ENCODE peak calls at places on chromosomes 3 and 15, in five cellular contexts. J is colonic mucosa, P is cardiac fibroblast, G is A549, L is cardiac muscle cell. N is an unnamed sample.

GRCh38 chr3:173090492-173090891 is 50.5 kb downstream of the SPATA16 start:
- DNase-seq in L (peak), G (no peak), P (no peak), J (no peak), N (no peak)

GRCh38 chr3:139377378-139377777 is 12.1 kb downstream of the COPB2 start:
- DNase-seq in L (no peak), G (no peak), J (no peak), P (no peak), N (no peak)

GRCh38 chr3:58474348-58474911 is 17.5 kb upstream of the KCTD6 start:
- DNase-seq in G (no peak), P (no peak), J (no peak), L (no peak), N (no peak)

GRCh38 chr3:81452406-81452805 is 309.0 kb downstream of the GBE1 start:
- DNase-seq in L (no peak), J (no peak), G (no peak), P (no peak), N (no peak)

GRCh38 chr3:159829056-159829995 is 159.3 kb upstream of the IL12A start:
- DNase-seq in G (no peak), P (peak), L (no peak), J (peak), N (no peak)

GRCh38 chr3:12046406-12046805 is 42.2 kb downstream of the SYN2 start:
- DNase-seq in J (no peak), G (peak), P (no peak), L (no peak), N (no peak)

GRCh38 chr15:92495468-92495867 is 101.8 kb downstream of the ST8SIA2 start:
- DNase-seq in G (no peak), P (no peak), L (no peak), J (no peak), N (no peak)

GRCh38 chr3:68876112-68876713 is 56.1 kb downstream of the TAFA4 start:
- DNase-seq in J (peak), G (peak), L (peak), P (peak), N (peak)

GRCh38 chr3:171566803-171567422 is 106.7 kb upstream of the TNIK start:
- DNase-seq in J (no peak), G (peak), L (peak), P (peak), N (peak)

GRCh38 chr15:99408236-99409096 is 157.2 kb downstream of the LRRC28 start:
- DNase-seq in L (no peak), J (no peak), G (no peak), P (peak), N (peak)

GRCh38 chr3:102532901-102533300 is 98.1 kb downstream of the ZPLD1 start:
- DNase-seq in P (peak), J (no peak), G (no peak), L (no peak), N (no peak)

GRCh38 chr15:89090791-89091666 is 2.8 kb downstream of the ABHD2 start:
- DNase-seq in G (no peak), J (peak), P (peak), L (peak), N (no peak)

GRCh38 chr15:93900476-93901400 is 330.6 kb upstream of the MCTP2 start:
- DNase-seq in P (no peak), J (no peak), L (no peak), G (no peak), N (no peak)

GRCh38 chr15:29322407-29322806 is 52.8 kb upstream of the NSMCE3 start:
- DNase-seq in P (peak), J (no peak), G (no peak), L (peak), N (no peak)

GRCh38 chr3:42010530-42010929 is 48.6 kb upstream of the ULK4 start:
- DNase-seq in P (no peak), G (no peak), L (no peak), J (peak), N (no peak)

GRCh38 chr3:2873986-2874385 is 236.2 kb downstream of the IL5RA start:
- DNase-seq in P (no peak), J (no peak), L (no peak), G (no peak), N (no peak)

GRCh38 chr3:21672303-21672702 is 78.7 kb downstream of the ZNF385D start:
- DNase-seq in P (peak), G (no peak), J (no peak), L (no peak), N (peak)

DNA sequence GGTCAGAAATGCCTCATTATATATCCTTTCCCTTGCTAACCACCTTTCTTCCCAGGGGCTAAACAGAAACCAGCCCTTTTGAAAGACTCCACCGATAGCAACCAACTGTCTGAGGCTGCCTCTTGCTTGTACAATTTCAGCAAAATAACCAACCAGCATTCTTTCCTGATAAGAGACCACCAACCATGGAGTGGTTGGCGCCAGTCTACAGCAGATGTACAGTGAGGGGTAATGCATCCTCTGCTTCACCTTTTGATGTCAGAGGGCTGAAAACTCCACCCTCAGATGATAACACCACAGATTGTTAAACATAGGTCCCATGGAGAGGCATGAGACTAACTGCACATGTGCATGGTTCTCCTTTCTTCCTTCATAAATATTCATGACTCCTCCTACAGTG is 48.5 kb downstream of the GABRB3 start:
- DNase-seq in L (no peak), P (no peak), G (no peak), J (no peak), N (no peak)
- H3K4me3 ChIP-seq in L (no peak), P (no peak), G (no peak), J (no peak), N (no peak)

GRCh38 chr3:66638717-66639116 is 137.9 kb upstream of the LRIG1 start:
- DNase-seq in L (no peak), J (no peak), G (no peak), P (no peak), N (no peak)
- TF ChIP-seq CTCF in L (no peak), J (no peak), G (no peak), P (no peak), N (no peak)

DNA sequence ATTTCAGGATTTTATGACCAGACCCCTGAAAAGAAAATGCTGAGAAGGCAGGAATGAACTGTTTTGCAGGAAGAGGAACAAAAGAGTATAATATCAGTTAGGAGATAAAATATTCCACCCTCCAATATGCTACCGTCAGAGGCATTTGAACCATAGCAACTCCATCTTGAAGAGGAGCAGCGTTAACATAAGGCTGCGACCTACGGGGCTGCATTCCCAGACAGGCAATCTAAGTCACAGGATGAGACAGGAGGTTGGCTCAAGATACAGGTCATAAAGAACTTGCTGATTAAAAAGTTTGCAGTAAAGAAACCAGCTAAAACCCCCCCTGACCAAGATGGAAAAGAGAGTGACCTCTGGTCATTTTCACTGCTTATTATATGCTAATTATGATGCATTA is 22.9 kb downstream of the CCDC39 start:
- DNase-seq in P (no peak), J (no peak), L (no peak), G (no peak), N (no peak)
- H3K4me3 ChIP-seq in P (no peak), J (no peak), L (no peak), G (no peak), N (no peak)

GRCh38 chr15:69213786-69214185 is 53.4 kb downstream of the GLCE start:
- DNase-seq in P (no peak), G (no peak), J (no peak), L (no peak), N (no peak)
- TF ChIP-seq CTCF in P (no peak), G (no peak), J (no peak), L (no peak), N (peak)

DNA sequence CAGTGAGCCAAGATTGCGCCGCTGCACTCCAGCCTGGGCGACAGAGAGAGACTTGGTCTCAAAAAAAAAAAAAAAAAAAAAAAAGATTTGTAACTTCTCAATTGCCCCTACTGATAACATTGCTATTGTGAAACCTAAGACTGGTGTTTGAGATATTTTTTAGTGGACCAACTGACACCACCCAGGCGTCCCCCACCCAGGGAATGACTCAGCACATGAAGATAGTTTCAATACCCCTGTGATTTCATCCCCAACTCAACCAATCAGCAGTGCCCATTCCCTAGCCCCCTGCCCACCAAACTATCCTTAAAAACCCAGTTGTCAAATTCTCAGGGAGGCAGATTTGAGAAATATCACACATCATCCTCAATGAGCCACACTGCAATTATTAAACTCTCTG is 76.9 kb downstream of the TTBK2 start:
- DNase-seq in P (no peak), J (no peak), L (no peak), G (no peak), N (no peak)
- H3K4me3 ChIP-seq in P (no peak), J (no peak), L (no peak), G (no peak), N (no peak)

DNA sequence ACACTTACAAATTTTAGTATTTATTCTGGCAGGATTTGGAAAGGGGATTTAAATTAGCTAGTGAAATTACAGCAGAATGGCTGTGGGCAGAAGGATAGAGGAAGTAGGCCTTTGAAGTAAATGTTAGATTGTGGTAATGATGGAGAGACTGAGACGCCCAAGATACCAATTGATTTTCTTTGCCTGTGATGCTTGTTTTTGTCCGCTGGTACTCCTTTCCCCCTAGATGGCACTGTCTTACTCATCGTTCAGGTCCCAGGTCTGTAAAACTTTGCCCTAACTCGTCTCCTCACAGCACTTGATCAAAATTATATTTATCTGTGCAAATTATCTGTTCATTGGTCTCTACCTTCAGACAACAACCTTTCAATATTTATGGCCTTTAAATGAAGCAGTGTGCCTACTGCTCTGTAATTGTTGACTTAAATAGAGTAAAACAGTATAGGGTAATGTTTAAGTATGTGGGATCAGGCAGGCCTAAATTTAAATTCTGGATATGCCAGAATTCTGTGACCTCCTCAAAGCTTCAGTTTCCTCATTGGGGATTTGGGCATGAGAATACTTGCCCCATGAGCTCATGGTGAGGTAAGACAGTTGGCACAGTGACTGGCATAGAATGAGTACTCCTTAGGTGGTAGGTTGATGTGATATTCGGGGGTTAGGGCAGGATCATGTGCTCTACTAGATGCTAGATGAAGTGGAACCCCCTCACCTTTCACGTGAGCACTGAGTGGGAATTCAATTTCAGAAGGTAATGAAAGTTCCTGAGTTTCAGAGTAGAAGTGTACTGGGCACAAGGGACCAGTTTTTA is 14.7 kb downstream of the ARL8B start:
- DNase-seq in P (peak), L (peak), J (no peak), G (peak), N (no peak)
- TF ChIP-seq CTCF in P (peak), L (peak), J (no peak), G (peak), N (peak)